ENCODE peak calls at places on chromosomes 6 and 20, in four cellular contexts. J, T, V and N are unnamed samples. For H3K79me1, the result is how much of the 10 kb centered on the place peaks cover.

GRCh38 chr20:2942439-2942838 is 69.2 kb downstream of the PTPRA start:
- DNase-seq in J (peak), T (no peak), V (no peak), N (no peak)

GRCh38 chr6:140670013-140670412 is 1295.6 kb upstream of the CITED2 start:
- DNase-seq in J (peak), T (no peak), V (no peak), N (no peak)

GRCh38 chr6:43125119-43125518 is 46.0 kb upstream of the SRF start:
- DNase-seq in T (no peak), V (no peak), J (peak), N (no peak)

GRCh38 chr6:125789576-125790402 is 971 bp upstream of the NCOA7 start:
- DNase-seq in V (peak), T (peak), J (peak), N (peak)

GRCh38 chr6:168132531-168133184 is 53.6 kb upstream of the FRMD1 start:
- DNase-seq in T (peak), J (peak), V (peak), N (peak)

GRCh38 chr6:111861321-111861938 is 11.8 kb downstream of the FYN start:
- DNase-seq in V (no peak), J (no peak), T (no peak), N (no peak)

GRCh38 chr6:47153066-47153755 is 111.1 kb upstream of the ADGRF1 start:
- DNase-seq in J (peak), V (peak), T (no peak), N (no peak)

GRCh38 chr6:22880686-22881433 is 311.5 kb downstream of the HDGFL1 start:
- DNase-seq in V (peak), T (no peak), J (peak), N (no peak)

GRCh38 chr6:14838041-14838596 is 407.8 kb upstream of the JARID2 start:
- DNase-seq in V (no peak), T (no peak), J (no peak), N (no peak)

GRCh38 chr6:135144678-135145508 is 36.2 kb upstream of the MYB start:
- DNase-seq in J (peak), V (peak), T (no peak), N (no peak)

GRCh38 chr6:169957351-169957963 is 206.0 kb downstream of the ERMARD start:
- DNase-seq in J (no peak), V (no peak), T (no peak), N (no peak)

GRCh38 chr6:147205690-147206600 is 1.7 kb downstream of the STXBP5 start:
- DNase-seq in T (no peak), V (no peak), J (peak), N (no peak)

GRCh38 chr20:49690899-49691620 is 22.6 kb downstream of the B4GALT5 start:
- DNase-seq in V (no peak), J (peak), T (no peak), N (no peak)

GRCh38 chr6:34940030-34940434 is 51.0 kb downstream of the ANKS1A start:
- DNase-seq in T (no peak), V (no peak), J (no peak), N (no peak)

GRCh38 chr6:159981591-159982245 is 12.8 kb downstream of the IGF2R start:
- DNase-seq in V (no peak), T (no peak), J (peak), N (no peak)

GRCh38 chr20:56350842-56351241 is 7.9 kb upstream of the FAM210B start:
- DNase-seq in V (no peak), J (peak), T (no peak), N (no peak)

GRCh38 chr6:28789553-28790083 is 134.2 kb downstream of the TRIM27 start:
- DNase-seq in V (peak), T (peak), J (peak), N (peak)

GRCh38 chr6:13466304-13467215 is 20.8 kb downstream of the GFOD1 start:
- DNase-seq in J (no peak), V (no peak), T (no peak), N (no peak)

GRCh38 chr20:51346686-51347485 is 195.6 kb downstream of the NFATC2 start:
- DNase-seq in J (peak), V (no peak), T (no peak), N (no peak)

GRCh38 chr6:149897015-149897697 is 757 bp downstream of the RAET1E start:
- DNase-seq in T (no peak), V (no peak), J (peak), N (no peak)

GRCh38 chr6:118780728-118781127 is 113.2 kb upstream of the ASF1A start:
- DNase-seq in T (no peak), J (no peak), V (no peak), N (no peak)

GRCh38 chr6:96520039-96520850 is 1.4 kb upstream of the UFL1 start:
- DNase-seq in T (no peak), J (peak), V (peak), N (peak)

GRCh38 chr6:138188278-138188923 is 26.7 kb downstream of the ARFGEF3 start:
- DNase-seq in V (no peak), T (peak), J (no peak), N (no peak)

GRCh38 chr6:114195736-114196403 is 147.0 kb downstream of the HS3ST5 start:
- DNase-seq in V (no peak), J (no peak), T (no peak), N (no peak)

GRCh38 chr6:48111575-48111974 is 578 bp upstream of the PTCHD4 start:
- DNase-seq in J (peak), T (no peak), V (peak), N (no peak)

GRCh38 chr6:89940225-89941027 is 46.2 kb downstream of the GJA10 start:
- DNase-seq in V (peak), T (no peak), J (peak), N (peak)

GRCh38 chr6:5998741-5999687 is 7.7 kb downstream of the NRN1 start:
- DNase-seq in V (peak), J (no peak), T (peak), N (peak)

GRCh38 chr6:135540207-135540877 is 42.8 kb upstream of the AHI1 start:
- DNase-seq in J (peak), T (no peak), V (peak), N (no peak)

GRCh38 chr20:47276856-47277541 is 79.5 kb downstream of the ZMYND8 start:
- DNase-seq in V (no peak), J (peak), T (no peak), N (no peak)

GRCh38 chr6:125301435-125302391 is at the start of gene HDDC2:
- DNase-seq in J (peak), V (peak), T (peak), N (peak)

GRCh38 chr6:104187616-104188015 is 672.1 kb downstream of the HACE1 start:
- DNase-seq in J (no peak), V (peak), T (no peak), N (peak)

GRCh38 chr20:39103305-39103704 is 141.2 kb downstream of the DHX35 start:
- DNase-seq in V (no peak), J (no peak), T (no peak), N (no peak)

GRCh38 chr6:108622601-108623335 is 62.1 kb downstream of the FOXO3 start:
- DNase-seq in V (no peak), J (peak), T (no peak), N (no peak)

GRCh38 chr6:1509241-1509640 is 100.5 kb upstream of the FOXC1 start:
- DNase-seq in T (no peak), V (no peak), J (no peak), N (no peak)

GRCh38 chr20:6944292-6944691 is 176.8 kb downstream of the BMP2 start:
- DNase-seq in T (no peak), V (no peak), J (no peak), N (no peak)

GRCh38 chr20:6940052-6940451 is 172.6 kb downstream of the BMP2 start:
- DNase-seq in J (no peak), V (peak), T (peak), N (peak)

GRCh38 chr20:6942266-6942665 is 174.8 kb downstream of the BMP2 start:
- DNase-seq in T (no peak), J (no peak), V (no peak), N (no peak)
- H3K9ac ChIP-seq in T (no peak), J (no peak), V (no peak), N (no peak)

GRCh38 chr6:93523365-93523764 is 104.0 kb upstream of the EPHA7 start:
- DNase-seq in J (no peak), T (no peak), V (no peak), N (no peak)
- H3K56ac ChIP-seq in J (no peak), T (no peak), V (no peak), N (no peak)

DNA sequence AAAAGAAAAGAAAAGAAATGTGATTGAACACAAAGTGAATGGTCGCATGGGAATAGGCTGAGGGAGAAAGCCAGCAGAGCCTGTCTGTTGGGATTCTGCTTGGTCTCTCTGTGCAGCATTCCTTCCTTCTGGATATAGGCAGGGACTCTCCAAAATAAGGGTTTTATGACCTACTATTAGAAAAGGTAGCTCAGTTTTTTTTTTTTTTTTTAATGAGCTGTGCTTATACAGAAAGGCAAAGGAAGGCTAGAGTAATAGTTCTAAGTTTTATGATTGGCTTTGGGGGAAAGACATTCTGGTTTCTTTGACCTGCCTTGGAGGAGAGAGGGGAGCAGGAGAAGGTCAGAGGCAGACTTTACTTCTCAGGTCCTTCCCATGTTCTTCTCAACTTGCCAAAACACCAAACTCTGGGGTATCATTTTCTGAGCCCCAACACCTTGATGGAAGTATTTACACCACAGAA is 18.8 kb upstream of the IER3 start:
- DNase-seq in V (no peak), J (no peak), T (no peak), N (no peak)
- H3K79me1 ChIP-seq in V (under half), J (under half), T (under half), N (under half)

GRCh38 chr20:60804918-60805631 is 447.0 kb upstream of the CDH4 start:
- DNase-seq in V (peak), T (no peak), J (no peak), N (peak)
- H3K9ac ChIP-seq in V (no peak), T (no peak), J (no peak), N (no peak)

GRCh38 chr20:17674722-17675518 is 7.1 kb downstream of the RRBP1 start:
- DNase-seq in V (no peak), T (no peak), J (peak), N (no peak)

GRCh38 chr20:17675519-17676377 is 6.3 kb downstream of the RRBP1 start:
- DNase-seq in T (no peak), V (no peak), J (no peak), N (no peak)

GRCh38 chr20:17676942-17677341 is 5.1 kb downstream of the RRBP1 start:
- DNase-seq in J (peak), T (no peak), V (no peak), N (no peak)

GRCh38 chr20:17678295-17678694 is 3.7 kb downstream of the RRBP1 start:
- DNase-seq in T (no peak), V (no peak), J (no peak), N (no peak)

GRCh38 chr20:17676378-17676759 is 5.7 kb downstream of the RRBP1 start:
- DNase-seq in V (no peak), T (no peak), J (no peak), N (no peak)
- H3K56ac ChIP-seq in V (no peak), T (no peak), J (no peak), N (no peak)

GRCh38 chr6:101232946-101233345 is 160.6 kb upstream of the GRIK2 start:
- DNase-seq in V (no peak), J (no peak), T (no peak), N (no peak)

GRCh38 chr6:101230866-101231265 is 162.6 kb upstream of the GRIK2 start:
- DNase-seq in J (no peak), V (no peak), T (no peak), N (no peak)

GRCh38 chr6:101231606-101232235 is 161.8 kb upstream of the GRIK2 start:
- DNase-seq in V (no peak), T (no peak), J (no peak), N (no peak)

GRCh38 chr6:101236709-101237108 is 156.8 kb upstream of the GRIK2 start:
- DNase-seq in V (no peak), J (no peak), T (no peak), N (no peak)
- H3K79me1 ChIP-seq in V (under half), J (under half), T (under half), N (under half)

DNA sequence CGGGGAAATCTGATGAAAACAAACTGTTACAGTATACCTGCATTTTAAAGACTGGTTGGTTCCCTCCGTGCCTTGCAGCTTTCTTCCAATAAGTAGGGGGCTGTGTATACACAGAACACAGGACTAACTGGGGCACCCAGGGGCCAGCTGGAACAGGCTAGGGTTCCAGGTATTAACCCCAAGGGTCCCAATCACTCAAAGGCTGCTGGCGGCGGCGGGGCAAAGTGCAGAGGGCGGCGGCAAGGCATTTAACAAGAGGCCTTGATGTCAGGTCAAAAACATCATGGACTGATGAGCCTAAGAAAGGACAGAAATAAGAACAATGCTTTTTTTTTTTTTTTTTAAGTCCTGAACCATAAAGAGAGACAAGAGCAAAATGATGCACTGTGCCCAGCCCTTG is 2.5 kb downstream of the PMEPA1 start:
- DNase-seq in T (no peak), V (no peak), J (no peak), N (no peak)
- H3K9ac ChIP-seq in T (no peak), V (peak), J (no peak), N (no peak)